ENCODE peak calls at places on chromosomes 3 and 15, in four cellular contexts. U is astrocyte of the spinal cord, T is WERI-Rb-1, L is GM23248. A is an unnamed sample.

GRCh38 chr3:129228891-129229585 is 20.4 kb upstream of the COPG1 start:
- DNase-seq in U (peak; percentile 69), T (peak; percentile 16), L (peak; percentile 88), A (peak; percentile 69)

GRCh38 chr3:188197388-188197847 is 43.5 kb downstream of the LPP start:
- DNase-seq in U (peak; percentile 22), T (peak; percentile 11), L (peak; percentile 29), A (no peak)

GRCh38 chr15:84883916-84884781 is at the start of gene SLC28A1:
- DNase-seq in U (no peak), T (no peak), L (no peak), A (no peak)

GRCh38 chr3:99954914-99955644 is 137.4 kb downstream of the CMSS1 start:
- DNase-seq in U (no peak), T (no peak), L (no peak), A (no peak)

GRCh38 chr15:31344824-31345605 is 18.4 kb downstream of the KLF13 start:
- DNase-seq in U (no peak), T (no peak), L (peak; percentile 48), A (no peak)

GRCh38 chr3:169575381-169575780 is 88.1 kb downstream of the MECOM start:
- DNase-seq in U (peak; percentile 39), T (no peak), L (peak; percentile 71), A (peak; percentile 64)

GRCh38 chr3:20700702-20701101 is 514.7 kb upstream of the SGO1 start:
- DNase-seq in U (no peak), T (no peak), L (no peak), A (no peak)

GRCh38 chr15:89385596-89386242 is 51.1 kb upstream of the POLG start:
- DNase-seq in U (peak; percentile 73), T (no peak), L (no peak), A (peak; percentile 35)

GRCh38 chr3:170603770-170604510 is 18.1 kb upstream of the SLC7A14 start:
- DNase-seq in U (no peak), T (no peak), L (peak; percentile 29), A (peak; percentile 30)

GRCh38 chr3:155435821-155436220 is 142.3 kb upstream of the STRIT1 start:
- DNase-seq in U (no peak), T (no peak), L (peak; percentile 31), A (no peak)

GRCh38 chr15:57090460-57090859 is 172.0 kb downstream of the TCF12 start:
- DNase-seq in U (no peak), T (peak; percentile 37), L (no peak), A (no peak)

GRCh38 chr15:41564286-41564959 is 5.4 kb downstream of the TYRO3 start:
- DNase-seq in U (peak; percentile 22), T (peak; percentile 82), L (no peak), A (peak; percentile 64)

GRCh38 chr3:190064112-190064511 is 56.6 kb downstream of the P3H2 start:
- DNase-seq in U (peak; percentile 95), T (no peak), L (peak; percentile 93), A (peak; percentile 83)

GRCh38 chr3:10196389-10197052 is 31.8 kb downstream of the IRAK2 start:
- DNase-seq in U (peak; percentile 82), T (no peak), L (peak; percentile 97), A (peak; percentile 82)

GRCh38 chr15:68597581-68597980 is 18.8 kb downstream of the CORO2B start:
- DNase-seq in U (no peak), T (no peak), L (no peak), A (no peak)

GRCh38 chr3:49454457-49454856 is 15.6 kb upstream of the DAG1 start:
- DNase-seq in U (no peak), T (peak; percentile 74), L (no peak), A (peak; percentile 38)

GRCh38 chr3:183548262-183548769 is 7.2 kb downstream of the KLHL6 start:
- DNase-seq in U (peak; percentile 83), T (no peak), L (peak; percentile 82), A (peak; percentile 88)

GRCh38 chr3:51389423-51390183 is 1.5 kb upstream of the RBM15B start:
- DNase-seq in U (peak; percentile 47), T (peak; percentile 76), L (peak; percentile 74), A (peak; percentile 65)

GRCh38 chr3:147616998-147617619 is 207.9 kb downstream of the ZIC1 start:
- DNase-seq in U (peak; percentile 65), T (no peak), L (peak; percentile 69), A (peak; percentile 25)

GRCh38 chr15:99421758-99422157 is 144.0 kb upstream of the MEF2A start:
- DNase-seq in U (no peak), T (no peak), L (no peak), A (no peak)

GRCh38 chr3:195227871-195228270 is 43.1 kb downstream of the XXYLT1 start:
- DNase-seq in U (no peak), T (no peak), L (no peak), A (no peak)

GRCh38 chr15:82536409-82537350 is 3.6 kb downstream of the RPS17 start:
- DNase-seq in U (no peak), T (no peak), L (peak; percentile 1), A (no peak)
- H3K4me3 ChIP-seq in U (no peak overlapping the region), T (no peak overlapping the region), L (no peak overlapping the region), A (no peak overlapping the region)

GRCh38 chr3:120595788-120596115 is 384 bp upstream of the NDUFB4 start:
- DNase-seq in U (no peak), T (no peak), L (no peak), A (no peak)
- H3K4me3 ChIP-seq in U (peak overlapping the region; percentile 90), T (peak overlapping the region; percentile 83), L (peak overlapping the region; percentile 87), A (peak overlapping the region; percentile 83)

GRCh38 chr15:83110361-83110760 is 2.9 kb downstream of the TM6SF1 start:
- DNase-seq in U (no peak), T (no peak), L (no peak), A (no peak)

GRCh38 chr15:83106994-83107840 is at the start of gene TM6SF1:
- DNase-seq in U (no peak), T (peak; percentile 44), L (peak; percentile 21), A (no peak)

GRCh38 chr15:83107841-83108181 is 366 bp downstream of the TM6SF1 start:
- DNase-seq in U (no peak), T (no peak), L (no peak), A (no peak)

GRCh38 chr15:83109532-83109931 is 2.1 kb downstream of the TM6SF1 start:
- DNase-seq in U (no peak), T (no peak), L (no peak), A (no peak)

DNA sequence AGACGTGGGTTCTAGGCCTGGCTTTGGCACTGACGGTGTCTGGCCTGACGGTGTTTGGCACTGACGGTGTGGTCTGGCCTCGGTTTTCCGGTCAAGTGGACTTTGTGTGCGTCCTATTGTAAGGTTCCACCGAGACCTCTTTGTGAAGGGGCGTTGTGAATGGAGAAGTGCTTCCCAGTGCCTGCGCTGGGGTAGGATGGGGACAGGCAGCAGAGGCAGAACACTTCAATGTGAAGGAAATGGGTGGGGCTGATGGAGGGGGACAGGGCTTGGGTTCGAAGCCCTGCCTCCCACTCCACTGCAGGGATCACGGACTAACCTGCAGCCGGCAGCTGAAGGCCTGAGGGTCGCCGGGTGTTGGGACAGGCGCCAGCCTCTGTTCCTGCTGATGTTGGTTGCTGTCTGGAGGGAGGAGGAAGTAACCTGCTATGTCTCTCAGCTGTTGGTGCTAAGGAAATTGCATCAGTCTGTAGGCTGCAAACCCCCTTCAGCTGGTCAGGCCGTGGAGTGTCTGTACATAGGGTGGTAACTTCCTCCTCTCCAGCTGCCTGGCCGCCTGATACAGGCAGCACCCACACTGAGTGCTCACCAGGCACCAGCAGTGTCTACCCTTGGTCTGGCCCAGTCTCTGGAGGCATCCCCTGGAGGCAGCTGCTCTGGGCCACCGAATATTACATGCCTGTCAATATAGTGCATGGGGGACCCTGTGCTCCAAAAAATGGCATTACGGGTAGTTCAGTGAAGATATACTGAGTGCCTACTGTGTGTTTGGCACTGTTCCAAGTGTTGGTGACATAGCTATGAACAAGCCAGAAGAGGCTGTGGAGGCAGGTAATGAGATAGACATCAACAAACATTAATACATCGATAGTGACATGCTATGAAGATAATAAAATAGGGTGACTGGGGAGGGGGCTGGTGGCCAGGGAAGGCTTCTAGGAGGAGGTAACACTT is 1.1 kb downstream of the TM6SF1 start:
- DNase-seq in U (peak; percentile 48), T (no peak), L (peak; percentile 15), A (peak; percentile 79)
- H3K4me3 ChIP-seq in U (peak overlapping the region; percentile 41), T (no peak overlapping the region), L (no peak overlapping the region), A (peak overlapping the region; percentile 63)

GRCh38 chr3:152301745-152302181 is 33.0 kb downstream of the MBNL1 start:
- DNase-seq in U (no peak), T (no peak), L (peak; percentile 52), A (no peak)

GRCh38 chr3:152298393-152299242 is 29.9 kb downstream of the MBNL1 start:
- DNase-seq in U (peak; percentile 92), T (no peak), L (peak; percentile 92), A (peak; percentile 96)

GRCh38 chr3:152296990-152297389 is 28.3 kb downstream of the MBNL1 start:
- DNase-seq in U (no peak), T (no peak), L (no peak), A (peak; percentile 34)

GRCh38 chr3:152300029-152300764 is 31.5 kb downstream of the MBNL1 start:
- DNase-seq in U (no peak), T (no peak), L (peak; percentile 60), A (no peak)

GRCh38 chr3:152299243-152299976 is 30.7 kb downstream of the MBNL1 start:
- DNase-seq in U (no peak), T (no peak), L (peak; percentile 65), A (no peak)
- H3K4me3 ChIP-seq in U (no peak overlapping the region), T (no peak overlapping the region), L (peak overlapping the region; percentile 67), A (peak overlapping the region; percentile 36)

GRCh38 chr3:157542711-157543485 is 39.7 kb upstream of the VEPH1 start:
- DNase-seq in U (peak; percentile 63), T (peak; percentile 58), L (peak; percentile 89), A (peak; percentile 86)
- H3K4me3 ChIP-seq in U (peak overlapping the region; percentile 48), T (peak overlapping the region; percentile 27), L (peak overlapping the region; percentile 79), A (peak overlapping the region; percentile 60)